ENCODE peak calls at places on chromosome 13, in six cellular contexts. P, O, Y, V, Q and H are unnamed samples. For H3K36me3 and H3K27me3, the result is how much of the 10 kb centered on the place peaks cover.

GRCh38 chr13:40377783-40378182 is 288.7 kb downstream of the FOXO1 start:
- DNase-seq in O (no peak), V (no peak), P (no peak), Q (no peak), Y (no peak), H (no peak)

GRCh38 chr13:48411281-48412099 is 1.4 kb downstream of the LPAR6 start:
- DNase-seq in O (no peak), P (no peak), Q (no peak), Y (no peak), V (no peak), H (no peak)

GRCh38 chr13:58953638-58954037 is 1210.1 kb downstream of the DIAPH3 start:
- DNase-seq in Y (no peak), V (no peak), Q (no peak), P (no peak), O (no peak), H (no peak)

GRCh38 chr13:61463027-61463426 is 47.4 kb upstream of the PCDH20 start:
- DNase-seq in V (no peak), P (no peak), Y (no peak), O (no peak), Q (no peak), H (no peak)

GRCh38 chr13:40776681-40777165 is 5.7 kb upstream of the MRPS31 start:
- DNase-seq in O (peak), V (no peak), Y (no peak), P (no peak), Q (no peak), H (no peak)

GRCh38 chr13:29750178-29750530 is 100.3 kb downstream of the UBL3 start:
- DNase-seq in Y (no peak), P (no peak), O (no peak), V (no peak), Q (no peak), H (no peak)

GRCh38 chr13:113151745-113152707 is 6.4 kb upstream of the PROZ start:
- DNase-seq in P (peak), Q (no peak), O (no peak), V (no peak), Y (no peak), H (peak)

GRCh38 chr13:66635526-66635925 is 594.6 kb downstream of the PCDH9 start:
- DNase-seq in Q (no peak), V (no peak), O (no peak), P (no peak), Y (no peak), H (no peak)

GRCh38 chr13:98796798-98797197 is 44.3 kb upstream of the SLC15A1 start:
- DNase-seq in V (no peak), Y (no peak), O (no peak), P (no peak), Q (no peak), H (no peak)

GRCh38 chr13:32330438-32330837 is 15.1 kb downstream of the BRCA2 start:
- DNase-seq in Y (no peak), P (no peak), O (no peak), V (no peak), Q (no peak), H (no peak)

GRCh38 chr13:99656092-99656745 is 154.9 kb downstream of the TM9SF2 start:
- DNase-seq in P (peak), Y (peak), V (peak), O (peak), Q (no peak), H (peak)

GRCh38 chr13:113565526-113566226 is 18.9 kb upstream of the TFDP1 start:
- DNase-seq in V (no peak), Q (peak), Y (peak), P (no peak), O (no peak), H (peak)

GRCh38 chr13:58160980-58161379 is 529.4 kb downstream of the PCDH17 start:
- DNase-seq in V (no peak), P (no peak), Y (no peak), Q (no peak), O (no peak), H (no peak)

GRCh38 chr13:19268331-19268730 is 86.7 kb upstream of the TUBA3C start:
- DNase-seq in V (no peak), P (no peak), O (no peak), Q (no peak), Y (no peak), H (no peak)

GRCh38 chr13:51608857-51609406 is 24.7 kb downstream of the WDFY2 start:
- DNase-seq in P (no peak), V (no peak), Y (no peak), Q (no peak), O (no peak), H (no peak)

GRCh38 chr13:84961023-84961422 is 838.2 kb downstream of the SLITRK6 start:
- DNase-seq in V (peak), O (no peak), Q (no peak), P (no peak), Y (no peak), H (no peak)

GRCh38 chr13:114173753-114174152 is 5.3 kb upstream of the CFAP97D2 start:
- DNase-seq in P (no peak), Y (no peak), O (no peak), V (no peak), Q (no peak), H (no peak)

GRCh38 chr13:114110091-114110829 is 22.2 kb downstream of the RASA3 start:
- DNase-seq in Q (peak), V (peak), O (peak), P (no peak), Y (peak), H (peak)

GRCh38 chr13:74575729-74576125 is 441.5 kb upstream of the KLF12 start:
- DNase-seq in V (peak), Q (no peak), P (peak), Y (no peak), O (peak), H (peak)

GRCh38 chr13:48233097-48233885 is at the start of gene ITM2B:
- DNase-seq in P (peak), V (peak), Y (peak), Q (peak), O (peak), H (peak)

DNA sequence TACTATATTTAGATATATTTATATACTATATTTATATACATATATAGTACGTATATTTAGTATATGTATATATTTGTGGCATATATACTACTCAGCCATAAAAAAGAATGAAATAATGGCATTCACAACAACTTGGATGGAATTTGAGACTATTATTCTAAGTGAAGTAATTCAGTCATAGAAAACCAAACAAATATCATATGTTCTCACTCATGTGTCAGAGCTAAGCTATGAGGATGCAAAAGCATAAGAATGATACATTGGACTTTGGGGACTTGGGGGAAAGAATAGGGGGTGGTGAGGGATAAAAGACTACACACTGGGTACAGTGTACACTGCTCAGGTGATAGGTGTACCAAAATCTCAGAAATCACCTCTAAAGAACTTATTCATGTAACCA is 1015.7 kb downstream of the EFNB2 start:
- DNase-seq in Y (no peak), V (no peak), Q (no peak), O (no peak), P (no peak), H (no peak)
- H3K36me3 ChIP-seq in Y (under half), V (under half), Q (under half), O (under half), P (under half), H (under half)

GRCh38 chr13:28316129-28316528 is 177.8 kb downstream of the PAN3 start:
- DNase-seq in P (no peak), V (no peak), Q (no peak), Y (no peak), O (no peak), H (no peak)
- H3K4me3 ChIP-seq in P (no peak), V (no peak), Q (no peak), Y (no peak), O (no peak), H (no peak)

GRCh38 chr13:42747399-42747873 is 33.9 kb upstream of the FAM216B start:
- DNase-seq in O (no peak), Y (no peak), P (no peak), V (no peak), Q (no peak), H (no peak)
- H3K27me3 ChIP-seq in O (under half), Y (under half), P (under half), V (under half), Q (under half), H (under half)

DNA sequence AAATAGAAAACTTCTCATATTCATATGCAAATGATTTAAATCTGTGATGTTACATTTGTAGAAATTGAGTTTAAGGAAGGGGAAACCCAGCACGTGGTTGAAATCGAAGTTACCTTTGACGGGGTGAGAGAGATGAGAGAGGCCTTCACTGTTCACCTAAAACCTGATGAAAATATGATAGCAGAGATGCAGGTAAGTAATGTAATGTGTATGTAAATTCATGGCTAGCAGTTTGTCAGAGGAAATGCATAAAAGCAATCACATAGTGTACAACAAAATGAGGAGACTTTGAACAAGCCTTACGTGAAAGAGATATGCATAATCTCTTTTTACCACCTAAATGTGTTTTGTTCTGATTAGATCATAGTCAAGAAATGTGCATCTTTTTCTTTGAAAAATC is 134.6 kb downstream of the STOML3 start:
- DNase-seq in Q (no peak), O (no peak), V (no peak), P (no peak), Y (no peak), H (no peak)
- H3K36me3 ChIP-seq in Q (under half), O (under half), V (under half), P (under half), Y (under half), H (under half)

DNA sequence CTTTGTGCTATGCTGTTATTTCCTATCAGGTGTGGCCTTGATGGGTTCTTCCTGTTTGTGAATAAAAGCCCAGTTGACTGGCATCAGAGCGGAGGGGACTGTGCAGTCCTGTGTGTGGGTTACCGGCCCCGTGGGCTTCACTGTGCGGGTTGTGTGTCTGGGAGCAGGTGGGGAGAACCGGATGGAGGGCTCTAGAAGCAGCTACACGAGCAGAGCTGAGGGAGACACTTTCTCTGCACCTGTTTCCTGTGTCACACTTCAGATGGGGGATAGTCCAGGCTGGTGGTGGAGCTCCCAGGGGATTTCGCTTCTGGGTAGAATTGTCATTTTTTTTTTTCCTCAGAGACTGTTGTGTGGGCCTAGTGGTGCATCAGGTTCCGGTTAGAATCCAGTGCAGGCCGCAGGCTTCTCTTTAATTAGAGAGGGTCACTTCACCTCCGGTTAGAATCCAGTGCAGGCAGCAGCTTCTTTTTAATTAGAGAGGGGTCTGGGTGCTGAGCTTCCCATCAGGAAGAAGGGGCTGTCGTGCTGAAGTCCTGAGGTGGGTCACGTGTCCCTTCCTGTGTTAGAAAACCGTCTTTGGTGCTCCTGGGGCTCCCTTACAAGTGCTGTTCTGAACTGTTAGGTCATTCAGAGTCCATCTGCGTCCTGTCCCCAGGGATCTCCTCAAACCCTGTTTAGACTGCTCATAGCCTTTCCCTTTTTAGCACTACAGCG is 69.7 kb downstream of the ARHGEF7 start:
- DNase-seq in O (peak), Q (no peak), V (no peak), P (no peak), Y (no peak), H (no peak)
- H3K4me3 ChIP-seq in O (no peak), Q (no peak), V (no peak), P (no peak), Y (no peak), H (no peak)

DNA sequence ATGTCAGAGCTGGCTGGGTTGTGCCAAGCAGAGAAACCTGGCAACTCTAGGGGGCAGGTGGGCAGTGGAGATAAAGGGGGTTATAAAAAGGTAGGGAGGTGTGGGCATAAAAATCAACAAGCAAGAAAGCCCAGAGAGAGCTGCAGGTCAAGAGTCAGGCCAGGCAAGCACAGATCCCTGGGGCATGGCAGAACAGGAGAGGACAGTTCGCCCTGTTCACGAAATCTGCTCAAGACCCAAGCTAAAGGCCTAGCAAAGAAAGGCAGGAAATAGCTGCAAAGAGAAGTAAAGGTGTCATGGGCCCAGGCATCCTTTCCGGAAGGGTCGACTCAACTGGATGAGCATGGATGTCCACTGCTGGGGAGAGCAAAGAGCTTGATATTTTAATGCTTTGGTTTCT is 3.4 kb downstream of the MBNL2 start:
- DNase-seq in P (no peak), V (no peak), O (no peak), Y (no peak), Q (no peak), H (no peak)
- H3K27me3 ChIP-seq in P (under half), V (under half), O (under half), Y (under half), Q (under half), H (half or more)